ENCODE peak calls at places on chromosomes 13 and 19, in nine cellular contexts. Y is left ventricle myocardium inferior, F is mesenchymal stem cell, H is HL-60, N is mammary epithelial cell, G is IMR-90, R is esophagus muscularis mucosa, T is ovary, X is GM23248. C is an unnamed sample.

GRCh38 chr13:59488436-59488835 is 675.3 kb downstream of the DIAPH3 start:
- DNase-seq in Y (no peak), N (no peak), G (no peak), H (no peak), F (peak), X (no peak), R (no peak), T (no peak), C (no peak)

GRCh38 chr13:21079206-21079605 is 17.8 kb upstream of the LATS2 start:
- DNase-seq in Y (no peak), X (no peak), R (no peak), N (no peak), H (no peak), G (no peak), T (no peak), F (no peak), C (peak)

GRCh38 chr19:40418040-40418439 is 4.9 kb upstream of the PRX start:
- DNase-seq in H (no peak), T (no peak), X (no peak), G (no peak), F (no peak), N (no peak), R (no peak), Y (no peak), C (no peak)

GRCh38 chr19:15199652-15200574 is 882 bp downstream of the NOTCH3 start:
- DNase-seq in G (peak), F (peak), Y (no peak), X (peak), T (no peak), R (no peak), H (no peak), N (no peak), C (no peak)

GRCh38 chr13:30377312-30377685 is 45.0 kb upstream of the UBE2L5 start:
- DNase-seq in R (no peak), X (no peak), G (no peak), F (no peak), T (no peak), N (no peak), H (no peak), Y (no peak), C (no peak)

GRCh38 chr19:18257503-18258470 is 16.5 kb downstream of the IQCN start:
- DNase-seq in R (no peak), T (no peak), H (no peak), N (no peak), Y (no peak), G (no peak), X (peak), F (peak), C (no peak)

GRCh38 chr19:41951686-41952172 is 7.4 kb downstream of the RABAC1 start:
- DNase-seq in R (no peak), T (peak), Y (peak), X (peak), H (peak), G (peak), N (peak), F (peak), C (peak)

GRCh38 chr19:57934820-57935665 is at the start of gene ZNF418:
- DNase-seq in Y (peak), H (peak), T (peak), N (peak), F (peak), R (no peak), G (peak), X (peak), C (peak)

GRCh38 chr19:44590245-44591059 is 22.9 kb upstream of the IGSF23 start:
- DNase-seq in R (no peak), G (no peak), T (no peak), H (no peak), X (no peak), Y (no peak), F (no peak), N (no peak), C (no peak)

GRCh38 chr13:86282450-86282849 is 483.2 kb upstream of the SLITRK6 start:
- DNase-seq in R (no peak), N (no peak), X (no peak), Y (no peak), G (no peak), H (no peak), T (no peak), F (no peak), C (peak)

GRCh38 chr19:4278010-4278409 is 1.1 kb upstream of the SHD start:
- DNase-seq in X (no peak), F (no peak), Y (no peak), N (no peak), G (no peak), T (no peak), R (no peak), H (no peak), C (no peak)

GRCh38 chr13:73983109-73983508 is 151.1 kb downstream of the KLF12 start:
- DNase-seq in G (no peak), H (no peak), X (no peak), R (no peak), Y (no peak), F (no peak), N (no peak), T (no peak), C (no peak)

GRCh38 chr19:40200352-40201099 is 9.3 kb downstream of the MAP3K10 start:
- DNase-seq in F (peak), N (peak), G (no peak), H (no peak), Y (no peak), R (no peak), T (no peak), X (no peak), C (no peak)

GRCh38 chr13:20118268-20119140 is 42.3 kb downstream of the GJA3 start:
- DNase-seq in T (peak), H (peak), Y (peak), N (no peak), G (no peak), X (peak), R (no peak), F (peak), C (peak)

GRCh38 chr19:48571378-48572162 is 19.6 kb downstream of the SULT2B1 start:
- DNase-seq in X (no peak), Y (no peak), G (no peak), T (no peak), F (no peak), N (no peak), R (no peak), H (no peak), C (no peak)

GRCh38 chr13:94301487-94301886 is 178.0 kb downstream of the DCT start:
- DNase-seq in T (no peak), G (no peak), X (no peak), N (no peak), Y (no peak), F (no peak), H (no peak), R (no peak), C (no peak)

GRCh38 chr13:51230473-51231105 is 8.4 kb downstream of the FAM124A start:
- DNase-seq in F (peak), R (no peak), T (peak), Y (peak), X (peak), N (no peak), G (peak), H (no peak), C (peak)

GRCh38 chr19:15280915-15281683 is 48.9 kb upstream of the EPHX3 start:
- DNase-seq in Y (peak), T (peak), X (peak), R (peak), G (peak), N (peak), F (peak), H (peak), C (peak)

GRCh38 chr19:12364391-12365093 is 941 bp downstream of the ZNF442 start:
- DNase-seq in T (peak), N (peak), F (peak), Y (peak), X (peak), G (peak), H (peak), R (no peak), C (peak)

GRCh38 chr19:17314007-17314589 is 4.7 kb downstream of the DDA1 start:
- DNase-seq in F (no peak), R (no peak), N (no peak), X (no peak), H (no peak), G (no peak), Y (no peak), T (no peak), C (no peak)

GRCh38 chr19:16661480-16662034 is 618 bp downstream of the TMEM38A start:
- DNase-seq in F (no peak), R (no peak), Y (peak), T (peak), N (no peak), G (no peak), H (no peak), X (peak), C (no peak)

GRCh38 chr19:37975071-37975470 is 68.1 kb downstream of the SIPA1L3 start:
- DNase-seq in R (no peak), H (no peak), N (no peak), F (no peak), T (no peak), X (no peak), G (no peak), Y (no peak), C (no peak)

GRCh38 chr13:81406022-81406421 is 1065.1 kb upstream of the SPRY2 start:
- DNase-seq in R (no peak), N (no peak), F (no peak), T (no peak), H (no peak), Y (no peak), G (no peak), X (no peak), C (no peak)

GRCh38 chr19:47511128-47511517 is 3.7 kb downstream of the NAPA start:
- DNase-seq in R (no peak), T (peak), F (no peak), Y (peak), H (no peak), G (no peak), X (peak), N (no peak), C (no peak)

GRCh38 chr19:47512183-47512947 is 2.5 kb downstream of the NAPA start:
- DNase-seq in T (peak), Y (no peak), R (no peak), H (peak), X (peak), F (peak), G (peak), N (no peak), C (no peak)

GRCh38 chr19:47510516-47511127 is 4.2 kb downstream of the NAPA start:
- DNase-seq in H (no peak), T (no peak), F (no peak), Y (no peak), X (no peak), R (no peak), N (no peak), G (no peak), C (no peak)

GRCh38 chr19:47512948-47513319 is 1.9 kb downstream of the NAPA start:
- DNase-seq in T (no peak), N (no peak), H (no peak), F (no peak), X (no peak), G (no peak), Y (no peak), R (no peak), C (no peak)

GRCh38 chr19:47511681-47512080 is 3.2 kb downstream of the NAPA start:
- DNase-seq in H (no peak), F (peak), G (peak), T (no peak), Y (no peak), R (no peak), N (no peak), X (peak), C (no peak)
- H3K27ac ChIP-seq in H (no peak), F (no peak), G (peak), T (peak), Y (peak), R (peak), N (no peak), X (peak), C (no peak)

DNA sequence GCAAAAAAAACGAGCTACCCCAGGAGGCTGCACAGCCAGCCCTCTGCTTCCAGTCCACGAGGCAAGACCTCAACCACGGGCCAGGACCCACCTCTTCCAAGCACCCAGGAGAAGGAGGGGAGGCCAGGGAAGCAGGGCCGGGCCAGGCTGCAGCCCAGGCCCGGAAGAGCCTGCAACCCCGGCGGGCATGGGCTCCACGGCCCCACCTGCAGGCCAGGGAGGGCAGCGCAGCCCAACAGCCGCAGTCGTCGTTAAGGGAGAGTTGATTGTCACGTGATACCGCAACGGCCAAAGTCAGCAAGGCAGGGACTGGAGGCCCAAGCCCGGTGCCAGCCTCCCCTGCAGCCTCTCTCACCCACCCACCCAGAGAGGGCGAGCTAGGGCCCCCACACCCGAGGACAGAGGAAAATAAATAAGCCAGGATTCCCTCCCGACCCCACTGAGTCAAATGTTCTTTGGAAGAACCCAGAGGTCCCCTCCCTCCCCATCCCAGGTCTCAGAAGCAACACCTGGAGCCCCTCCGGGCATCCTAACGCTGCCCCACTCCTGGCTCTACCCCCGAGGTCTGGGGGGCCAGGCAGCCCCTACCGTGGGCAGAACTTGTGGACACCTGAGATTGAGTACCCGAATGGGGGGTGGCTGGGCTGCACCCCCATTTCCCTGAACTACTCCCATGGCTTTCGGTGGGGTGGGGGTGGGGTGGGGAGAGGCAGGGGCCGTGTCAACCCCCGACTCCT is 5.2 kb upstream of the REXO1 start:
- DNase-seq in R (no peak), H (peak), N (peak), T (no peak), X (peak), F (peak), Y (peak), G (peak), C (no peak)
- H3K27ac ChIP-seq in R (peak), H (peak), N (no peak), T (no peak), X (peak), F (peak), Y (peak), G (peak), C (no peak)

GRCh38 chr19:29678484-29679106 is 13.3 kb downstream of the PLEKHF1 start:
- DNase-seq in Y (peak), R (peak), F (no peak), G (no peak), X (peak), T (no peak), N (no peak), H (no peak), C (no peak)

GRCh38 chr19:29680937-29681336 is 15.7 kb downstream of the PLEKHF1 start:
- DNase-seq in N (no peak), F (no peak), X (no peak), R (no peak), G (no peak), Y (no peak), T (no peak), H (no peak), C (no peak)

GRCh38 chr19:29679598-29680210 is 14.4 kb downstream of the PLEKHF1 start:
- DNase-seq in N (no peak), G (no peak), X (no peak), H (no peak), Y (no peak), T (no peak), R (no peak), F (no peak), C (no peak)

GRCh38 chr19:29681422-29682235 is 16.4 kb downstream of the PLEKHF1 start:
- DNase-seq in G (no peak), X (peak), R (no peak), N (no peak), Y (no peak), T (no peak), H (no peak), F (no peak), C (peak)

DNA sequence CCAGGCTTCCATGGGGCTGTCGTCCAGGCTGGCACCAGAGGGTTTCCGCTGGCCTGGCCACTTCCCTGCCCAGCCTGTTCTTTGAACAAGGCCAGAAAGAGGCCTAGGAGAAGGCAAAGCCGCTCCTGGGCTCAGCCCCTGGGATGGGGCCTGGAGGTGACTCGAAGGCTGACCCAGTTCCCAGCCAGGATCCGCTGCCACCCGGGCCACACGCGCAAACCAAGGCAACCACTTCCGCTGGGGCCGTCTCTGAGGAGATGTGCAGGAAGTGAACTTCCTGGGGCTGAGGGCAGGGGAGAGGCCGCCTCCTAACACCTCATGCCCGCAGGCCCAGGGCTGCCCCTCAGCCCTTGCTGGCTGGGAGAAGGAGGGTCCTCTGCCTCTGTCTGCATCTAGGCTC is 15.2 kb downstream of the PLEKHF1 start:
- DNase-seq in X (no peak), T (no peak), G (no peak), R (no peak), F (no peak), Y (peak), H (peak), N (no peak), C (no peak)
- H3K27ac ChIP-seq in X (no peak), T (no peak), G (no peak), R (peak), F (no peak), Y (peak), H (peak), N (no peak), C (no peak)

GRCh38 chr19:46416077-46416709 is 2.8 kb upstream of the CCDC8 start:
- DNase-seq in T (peak), G (peak), N (peak), R (no peak), X (peak), F (peak), H (no peak), Y (peak), C (peak)

GRCh38 chr19:46411088-46412033 is 2.0 kb downstream of the CCDC8 start:
- DNase-seq in R (no peak), Y (no peak), F (no peak), G (no peak), H (no peak), T (peak), N (no peak), X (no peak), C (no peak)

GRCh38 chr19:46412983-46413261 is 442 bp downstream of the CCDC8 start:
- DNase-seq in X (peak), F (no peak), H (no peak), Y (no peak), G (no peak), T (no peak), N (no peak), R (no peak), C (no peak)

GRCh38 chr19:46412034-46412982 is 1.1 kb downstream of the CCDC8 start:
- DNase-seq in N (no peak), T (peak), R (no peak), G (no peak), X (peak), Y (no peak), F (no peak), H (no peak), C (no peak)

DNA sequence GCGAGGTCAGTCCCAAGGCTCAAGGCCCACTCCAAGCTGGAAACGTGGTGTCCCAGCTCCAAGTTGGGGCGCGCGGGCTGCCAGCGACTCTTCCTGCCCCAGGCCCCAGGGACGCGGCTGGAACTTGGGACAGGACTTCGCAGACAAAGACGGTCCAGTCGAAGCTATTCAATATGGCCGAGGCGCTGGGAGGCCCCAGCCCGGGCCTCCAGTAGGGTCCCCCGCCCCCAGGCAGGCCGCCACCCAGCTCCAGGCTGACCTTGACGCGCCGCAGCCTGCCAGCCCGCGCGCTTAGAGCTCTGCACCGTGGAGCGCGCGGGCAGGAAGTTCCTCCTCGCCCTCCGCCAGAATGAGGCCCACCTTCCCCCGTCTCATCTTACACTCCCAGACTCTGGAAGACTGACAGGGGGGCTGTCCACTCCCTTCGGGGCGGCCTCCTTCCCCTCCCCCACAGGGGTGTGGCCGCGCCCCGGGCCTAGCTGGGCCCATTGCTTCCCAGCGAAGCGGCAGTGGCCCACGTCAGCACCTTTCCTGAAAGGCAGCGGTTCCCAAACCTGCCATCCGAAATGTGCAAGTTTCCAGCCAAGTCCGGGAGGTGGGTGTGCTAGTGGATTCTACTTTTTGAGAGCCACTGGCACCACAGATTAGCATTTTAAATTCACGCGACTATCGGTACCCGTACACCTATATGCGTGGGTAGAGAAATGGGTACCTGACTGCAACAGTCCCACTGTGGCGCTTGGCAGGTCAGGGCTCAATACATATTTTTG is at the start of gene CCDC8:
- DNase-seq in T (peak), F (peak), G (peak), H (no peak), X (peak), Y (peak), N (peak), R (no peak), C (peak)
- H3K27ac ChIP-seq in T (peak), F (peak), G (peak), H (no peak), X (no peak), Y (peak), N (peak), R (peak), C (peak)

GRCh38 chr19:366205-366783 is 21.7 kb upstream of the MIER2 start:
- DNase-seq in Y (no peak), H (no peak), R (no peak), G (no peak), F (no peak), N (no peak), T (no peak), X (no peak), C (no peak)

GRCh38 chr19:366951-367350 is 22.4 kb upstream of the MIER2 start:
- DNase-seq in T (no peak), N (no peak), Y (no peak), G (no peak), R (no peak), X (no peak), H (no peak), F (no peak), C (no peak)

GRCh38 chr19:367963-368623 is 23.5 kb upstream of the MIER2 start:
- DNase-seq in R (no peak), T (no peak), G (no peak), Y (no peak), H (no peak), X (no peak), N (no peak), F (no peak), C (no peak)

GRCh38 chr19:368624-369020 is 24.0 kb upstream of the MIER2 start:
- DNase-seq in X (no peak), N (no peak), R (no peak), G (no peak), H (no peak), F (no peak), Y (no peak), T (no peak), C (no peak)

GRCh38 chr19:367561-367960 is 23.0 kb upstream of the MIER2 start:
- DNase-seq in G (no peak), F (no peak), R (no peak), Y (no peak), N (no peak), T (no peak), H (no peak), X (no peak), C (no peak)
- H3K27ac ChIP-seq in G (no peak), F (no peak), R (no peak), Y (no peak), N (no peak), T (no peak), H (no peak), X (no peak), C (no peak)